ENCODE peak calls at places on chromosomes 5 and 9, in five cellular contexts. F is HepG2, J is GM12878, Z is K562, A is H1. D is an unnamed sample.

GRCh38 chr9:61666310-61666709 is 476.5 kb downstream of the SPATA31A7 start:
- DNase-seq in F (no peak), J (no peak), Z (no peak), A (no peak), D (no peak)

GRCh38 chr5:179233909-179234562 is 111.2 kb downstream of the ADAMTS2 start:
- DNase-seq in F (no peak), J (no peak), Z (no peak), A (no peak), D (no peak)

GRCh38 chr5:72074238-72074637 is 33.0 kb upstream of the MAP1B start:
- DNase-seq in F (no peak), J (no peak), Z (no peak), A (no peak), D (no peak)

GRCh38 chr5:73654861-73655318 is 28.9 kb downstream of the ARHGEF28 start:
- DNase-seq in F (peak), J (no peak), Z (no peak), A (no peak), D (no peak)

GRCh38 chr5:75512383-75513074 is 838 bp downstream of the POLK start:
- DNase-seq in F (peak), J (no peak), Z (peak), A (no peak), D (no peak)

GRCh38 chr5:176360894-176361436 is 599 bp downstream of the KIAA1191 start:
- DNase-seq in F (no peak), J (no peak), Z (no peak), A (no peak), D (peak)

GRCh38 chr5:146584750-146585149 is 68.8 kb upstream of the GPR151 start:
- DNase-seq in F (no peak), J (no peak), Z (no peak), A (no peak), D (no peak)

GRCh38 chr9:106927916-106928315 is 65.0 kb downstream of the ZNF462 start:
- DNase-seq in F (no peak), J (no peak), Z (no peak), A (no peak), D (no peak)

GRCh38 chr5:158100373-158100902 is 241.5 kb upstream of the CLINT1 start:
- DNase-seq in F (no peak), J (no peak), Z (no peak), A (no peak), D (no peak)

GRCh38 chr5:129973716-129974426 is 69.6 kb downstream of the CHSY3 start:
- DNase-seq in F (no peak), J (no peak), Z (no peak), A (no peak), D (no peak)

GRCh38 chr9:137176302-137177182 is 4.7 kb upstream of the TMEM210 start:
- DNase-seq in F (peak), J (no peak), Z (peak), A (no peak), D (peak)

GRCh38 chr5:122137702-122138101 is 8.4 kb downstream of the ZNF474 start:
- DNase-seq in F (no peak), J (no peak), Z (no peak), A (no peak), D (no peak)

GRCh38 chr5:122192883-122193496 is 63.6 kb downstream of the ZNF474 start:
- DNase-seq in F (peak), J (peak), Z (peak), A (no peak), D (peak)

GRCh38 chr5:174533771-174534221 is 190.6 kb upstream of the MSX2 start:
- DNase-seq in F (no peak), J (no peak), Z (no peak), A (no peak), D (no peak)

GRCh38 chr5:77944757-77945340 is 168.7 kb upstream of the TBCA start:
- DNase-seq in F (no peak), J (no peak), Z (no peak), A (no peak), D (no peak)

GRCh38 chr5:31023105-31023504 is 170.4 kb upstream of the CDH6 start:
- DNase-seq in F (no peak), J (no peak), Z (no peak), A (no peak), D (no peak)

GRCh38 chr5:31021181-31021624 is 172.3 kb upstream of the CDH6 start:
- DNase-seq in F (no peak), J (no peak), Z (no peak), A (no peak), D (no peak)
- TF ChIP-seq CREB1 in F (no peak), J (no peak), Z (no peak), A (no peak), D (no peak)

GRCh38 chr5:151819830-151820229 is 48.1 kb downstream of the G3BP1 start:
- DNase-seq in F (peak), J (no peak), Z (no peak), A (no peak), D (no peak)

GRCh38 chr5:151822141-151822540 is 50.4 kb downstream of the G3BP1 start:
- DNase-seq in F (no peak), J (no peak), Z (no peak), A (no peak), D (no peak)

GRCh38 chr5:151820903-151821302 is 49.1 kb downstream of the G3BP1 start:
- DNase-seq in F (peak), J (no peak), Z (no peak), A (no peak), D (no peak)

GRCh38 chr5:151829370-151829769 is 57.6 kb downstream of the G3BP1 start:
- DNase-seq in F (no peak), J (no peak), Z (no peak), A (no peak), D (no peak)

DNA sequence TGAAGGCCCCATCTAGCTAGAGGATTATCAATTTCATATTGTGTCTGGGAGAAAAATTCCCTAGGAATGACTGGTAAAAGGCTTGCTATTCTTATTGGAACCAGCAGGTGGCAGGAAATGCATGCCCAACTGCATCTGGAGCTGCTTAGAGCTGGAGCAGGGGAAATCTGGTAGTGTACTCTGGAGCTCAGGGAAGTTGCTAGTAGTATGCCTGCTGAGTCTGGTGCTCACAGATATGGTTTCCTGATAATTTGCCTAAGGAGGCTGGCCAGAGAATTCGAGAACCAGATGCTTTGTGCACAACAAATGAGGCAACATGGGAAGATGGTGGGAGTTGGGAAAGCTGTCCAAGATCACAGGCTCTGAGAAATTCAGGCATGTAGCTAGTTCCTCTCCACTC is 53.7 kb downstream of the G3BP1 start:
- DNase-seq in F (peak), J (peak), Z (peak), A (peak), D (peak)
- H3K27ac ChIP-seq in F (no peak), J (no peak), Z (no peak), A (no peak), D (no peak)

GRCh38 chr5:152632380-152632779 is 227.3 kb upstream of the NMUR2 start:
- DNase-seq in F (no peak), J (no peak), Z (no peak), A (no peak), D (no peak)
- TF ChIP-seq CREB1 in F (no peak), J (no peak), Z (no peak), A (no peak), D (no peak)

DNA sequence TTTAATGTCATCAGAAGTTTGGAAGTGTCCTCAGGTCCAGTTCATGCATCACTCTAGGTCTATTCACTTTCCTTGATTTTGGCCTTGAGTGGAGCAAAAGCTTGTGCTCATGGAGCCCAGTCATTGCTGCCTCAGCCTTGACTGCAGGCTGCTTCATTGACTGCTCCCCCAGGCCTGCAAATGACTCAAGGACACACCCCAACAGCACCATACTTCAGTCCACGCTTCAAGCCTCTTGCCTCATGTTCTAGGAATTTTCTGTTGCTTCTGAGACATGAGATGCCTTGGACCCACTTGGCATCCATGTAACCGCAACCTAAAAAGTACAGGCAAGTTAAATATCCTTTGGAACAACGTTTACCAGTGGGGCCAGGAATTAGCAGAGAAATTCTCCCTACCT is 193.7 kb downstream of the PIK3R1 start:
- DNase-seq in F (no peak), J (no peak), Z (peak), A (no peak), D (no peak)
- H3K27ac ChIP-seq in F (no peak), J (no peak), Z (no peak), A (no peak), D (no peak)

GRCh38 chr9:112841261-112841660 is 49.4 kb downstream of the SLC46A2 start:
- DNase-seq in F (peak), J (no peak), Z (no peak), A (no peak), D (no peak)
- TF ChIP-seq CREB1 in F (no peak), J (no peak), Z (no peak), A (no peak), D (no peak)

GRCh38 chr9:3942351-3942750 is 357.5 kb downstream of the GLIS3 start:
- DNase-seq in F (no peak), J (no peak), Z (no peak), A (no peak), D (no peak)
- H3K27ac ChIP-seq in F (no peak), J (no peak), Z (no peak), A (no peak), D (no peak)

D was measured in GM23338.